ENCODE peak calls at places on chromosomes 13 and 19, in eight cellular contexts. C is non-pigmented ciliary epithelial cell; G is memory B cell; U is activated naive CD8-positive, alpha-beta T cell treated with anti-CD3 and anti-CD28 coated beads for 36 hours; Q is WTC11; J is DMS 273 treated with DMSO at 0.1 percent for 48 hours; W is cardiac fibroblast; H is iris pigment epithelial cell. B is an unnamed sample.

GRCh38 chr13:103812558-103812957 is 746.3 kb upstream of the SLC10A2 start:
- DNase-seq in G (no peak), C (no peak), H (no peak), U (no peak), W (no peak), J (no peak), Q (no peak), B (no peak)

GRCh38 chr19:16367269-16367683 is 42.6 kb downstream of the KLF2 start:
- DNase-seq in H (no peak), G (peak), C (no peak), J (no peak), Q (no peak), U (peak), W (no peak), B (peak)

GRCh38 chr19:18589380-18590272 is 1.0 kb downstream of the REX1BD start:
- DNase-seq in H (peak), W (peak), C (no peak), G (peak), U (peak), Q (peak), J (peak), B (peak)

GRCh38 chr19:38076337-38076736 is 147.7 kb downstream of the DPF1 start:
- DNase-seq in H (no peak), C (no peak), U (no peak), G (no peak), Q (no peak), W (no peak), J (no peak), B (no peak)

GRCh38 chr13:33348366-33348765 is 62.8 kb upstream of the STARD13 start:
- DNase-seq in Q (no peak), W (peak), G (no peak), C (no peak), U (no peak), H (peak), J (no peak), B (no peak)

GRCh38 chr19:49983645-49984229 is 22.8 kb upstream of the SIGLEC11 start:
- DNase-seq in W (peak), C (no peak), H (peak), G (peak), Q (peak), J (no peak), U (peak), B (peak)

GRCh38 chr19:3041756-3042517 is 12.9 kb upstream of the TLE2 start:
- DNase-seq in U (no peak), C (no peak), W (no peak), Q (no peak), G (no peak), H (no peak), J (no peak), B (no peak)

GRCh38 chr19:18481505-18482222 is 40.2 kb downstream of the ELL start:
- DNase-seq in H (no peak), G (no peak), W (no peak), C (no peak), Q (no peak), U (no peak), J (no peak), B (no peak)

GRCh38 chr19:39398297-39398864 is 7.2 kb downstream of the MED29 start:
- DNase-seq in C (no peak), G (no peak), W (peak), U (peak), H (peak), Q (no peak), J (no peak), B (no peak)

GRCh38 chr19:48926909-48927308 is 6.6 kb upstream of the DHDH start:
- DNase-seq in G (no peak), U (no peak), Q (no peak), J (no peak), W (peak), C (peak), H (peak), B (no peak)

GRCh38 chr19:41366089-41366488 is 2.1 kb upstream of the B9D2 start:
- DNase-seq in J (no peak), G (no peak), C (no peak), H (no peak), Q (no peak), U (no peak), W (no peak), B (no peak)

GRCh38 chr13:32538234-32538620 is 368 bp downstream of the N4BP2L2 start:
- DNase-seq in U (no peak), H (peak), C (no peak), J (no peak), Q (peak), W (peak), G (no peak), B (no peak)

GRCh38 chr13:33307820-33308219 is 22.3 kb upstream of the STARD13 start:
- DNase-seq in W (no peak), U (no peak), J (no peak), Q (no peak), G (no peak), H (no peak), C (no peak), B (no peak)

GRCh38 chr19:18975011-18975410 is 34.0 kb upstream of the HOMER3 start:
- DNase-seq in W (peak), Q (no peak), J (no peak), G (no peak), C (no peak), H (no peak), U (no peak), B (no peak)

GRCh38 chr13:30355405-30355741 is 48.0 kb upstream of the KATNAL1 start:
- DNase-seq in C (no peak), J (no peak), H (no peak), G (peak), U (peak), W (no peak), Q (peak), B (no peak)

GRCh38 chr13:110116072-110116487 is 190.9 kb downstream of the COL4A1 start:
- DNase-seq in U (peak), G (peak), Q (peak), H (peak), C (no peak), W (peak), J (no peak), B (peak)

GRCh38 chr19:46748325-46749109 is 2.3 kb upstream of the STRN4 start:
- DNase-seq in U (peak), H (peak), J (no peak), C (no peak), W (peak), Q (peak), G (peak), B (peak)

GRCh38 chr19:48292798-48293197 is 22.9 kb downstream of the ZNF114 start:
- DNase-seq in G (no peak), J (no peak), W (peak), Q (no peak), U (no peak), H (peak), C (peak), B (no peak)

GRCh38 chr19:2290441-2291184 is 8.6 kb upstream of the PEAK3 start:
- DNase-seq in J (no peak), H (no peak), U (no peak), W (no peak), C (no peak), Q (peak), G (no peak), B (peak)